ENCODE peak calls at places on chromosome 1, in nine cellular contexts. L, O, Y, U, E, R, F, X and N are unnamed samples.

GRCh38 chr1:53278294-53278693 is 40.0 kb upstream of the MAGOH start:
- DNase-seq in L (peak; percentile 76), O (peak; percentile 78), Y (no peak), U (peak; percentile 52), E (peak; percentile 39), R (no peak), F (peak; percentile 52), X (peak; percentile 86), N (no peak)

GRCh38 chr1:228543396-228543795 is 56.2 kb downstream of the RNF187 start:
- DNase-seq in L (peak; percentile 22), O (no peak), Y (no peak), U (no peak), E (no peak), R (no peak), F (no peak), X (peak; percentile 35), N (peak; percentile 38)

GRCh38 chr1:91637539-91637994 is 136.9 kb downstream of the CDC7 start:
- DNase-seq in L (no peak), O (no peak), Y (peak; percentile 83), U (no peak), E (no peak), R (peak; percentile 23), F (no peak), X (no peak), N (no peak)

GRCh38 chr1:44820328-44820944 is 12.1 kb downstream of the BTBD19 start:
- DNase-seq in L (no peak), O (no peak), Y (no peak), U (no peak), E (no peak), R (no peak), F (no peak), X (no peak), N (no peak)

GRCh38 chr1:200143347-200143746 is 115.8 kb downstream of the NR5A2 start:
- DNase-seq in L (no peak), O (no peak), Y (no peak), U (no peak), E (no peak), R (no peak), F (no peak), X (no peak), N (no peak)

GRCh38 chr1:3604468-3604974 is 6.8 kb downstream of the MEGF6 start:
- DNase-seq in L (no peak), O (no peak), Y (no peak), U (no peak), E (no peak), R (peak; percentile 69), F (no peak), X (no peak), N (no peak)

GRCh38 chr1:43232071-43232470 is 37.7 kb upstream of the TMEM125 start:
- DNase-seq in L (no peak), O (no peak), Y (peak; percentile 62), U (no peak), E (no peak), R (peak; percentile 52), F (no peak), X (no peak), N (no peak)

GRCh38 chr1:166080965-166081870 is 85.6 kb downstream of the FAM78B start:
- DNase-seq in L (no peak), O (no peak), Y (no peak), U (no peak), E (no peak), R (no peak), F (no peak), X (no peak), N (no peak)

GRCh38 chr1:154608522-154609294 is 722 bp upstream of the ADAR start:
- DNase-seq in L (no peak), O (peak; percentile 26), Y (no peak), U (peak; percentile 27), E (peak; percentile 75), R (peak; percentile 90), F (peak; percentile 52), X (peak; percentile 60), N (no peak)

GRCh38 chr1:112575154-112575804 is 43.7 kb downstream of the ST7L start:
- DNase-seq in L (no peak), O (no peak), Y (no peak), U (no peak), E (no peak), R (no peak), F (peak; percentile 42), X (no peak), N (no peak)

GRCh38 chr1:169015464-169015863 is 91.0 kb upstream of the ATP1B1 start:
- DNase-seq in L (no peak), O (no peak), Y (no peak), U (no peak), E (no peak), R (no peak), F (no peak), X (no peak), N (no peak)
- H3K4me1 ChIP-seq in L (no peaks in the 10 kb centered on the region), O (peaks cover 6% of the 10 kb centered on the region), Y (no peaks in the 10 kb centered on the region), U (no peaks in the 10 kb centered on the region), E (no peaks in the 10 kb centered on the region), R (no peaks in the 10 kb centered on the region), F (no peaks in the 10 kb centered on the region), X (no peaks in the 10 kb centered on the region), N (no peaks in the 10 kb centered on the region)

DNA sequence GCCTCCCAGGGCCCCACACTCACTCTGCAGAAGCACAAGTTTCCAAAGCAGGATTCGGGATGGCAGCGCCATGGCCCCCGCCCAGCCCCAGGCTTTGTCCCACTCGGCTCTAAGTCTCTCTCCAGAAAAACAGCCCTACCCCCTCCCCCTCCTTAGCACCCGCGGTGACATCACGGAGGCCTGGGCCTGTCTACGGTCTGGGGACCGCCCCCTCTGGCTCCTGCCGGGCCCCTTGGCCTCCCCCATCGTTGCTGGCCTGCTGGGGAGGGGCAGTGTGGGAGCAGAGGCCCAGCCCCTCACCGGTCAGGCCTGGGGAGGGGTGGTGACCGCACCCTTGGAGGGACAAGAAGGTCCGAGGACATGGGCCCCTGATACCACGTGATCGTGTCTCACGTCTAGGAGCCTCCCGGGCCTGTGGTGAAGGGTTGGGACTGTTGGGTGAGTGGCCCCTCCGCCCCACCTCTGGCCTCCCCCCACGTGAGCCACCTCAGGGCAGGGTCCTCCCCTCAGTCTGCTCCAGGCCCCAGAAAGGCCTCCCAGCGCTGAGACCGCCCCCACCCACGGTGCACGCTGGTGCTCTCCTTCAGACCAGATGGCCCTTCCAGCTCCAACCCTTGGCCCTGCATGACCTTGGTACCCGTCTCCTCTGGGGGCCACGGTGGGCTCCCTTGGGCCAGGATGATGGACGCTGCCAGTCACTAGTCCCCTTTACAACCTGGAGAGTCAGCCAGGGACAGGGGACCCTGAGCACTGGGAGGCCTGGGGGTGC is at the start of gene MXRA8:
- DNase-seq in L (peak; percentile 68), O (peak; percentile 28), Y (no peak), U (peak; percentile 80), E (no peak), R (peak; percentile 78), F (peak; percentile 36), X (no peak), N (peak; percentile 87)
- H3K4me1 ChIP-seq in L (peaks cover 30% of the 10 kb centered on the region), O (peaks cover 36% of the 10 kb centered on the region), Y (peaks cover 88% of the 10 kb centered on the region), U (peaks cover 66% of the 10 kb centered on the region), E (peaks cover 54% of the 10 kb centered on the region), R (peaks cover 3% of the 10 kb centered on the region), F (peaks cover 13% of the 10 kb centered on the region), X (no peaks in the 10 kb centered on the region), N (peaks cover 65% of the 10 kb centered on the region)

GRCh38 chr1:244768804-244769203 is 66.7 kb upstream of the COX20 start:
- DNase-seq in L (no peak), O (no peak), Y (no peak), U (no peak), E (no peak), R (peak; percentile 21), F (no peak), X (no peak), N (peak; percentile 34)
- H3K4me1 ChIP-seq in L (no peaks in the 10 kb centered on the region), O (no peaks in the 10 kb centered on the region), Y (no peaks in the 10 kb centered on the region), U (no peaks in the 10 kb centered on the region), E (no peaks in the 10 kb centered on the region), R (no peaks in the 10 kb centered on the region), F (no peaks in the 10 kb centered on the region), X (no peaks in the 10 kb centered on the region), N (no peaks in the 10 kb centered on the region)

DNA sequence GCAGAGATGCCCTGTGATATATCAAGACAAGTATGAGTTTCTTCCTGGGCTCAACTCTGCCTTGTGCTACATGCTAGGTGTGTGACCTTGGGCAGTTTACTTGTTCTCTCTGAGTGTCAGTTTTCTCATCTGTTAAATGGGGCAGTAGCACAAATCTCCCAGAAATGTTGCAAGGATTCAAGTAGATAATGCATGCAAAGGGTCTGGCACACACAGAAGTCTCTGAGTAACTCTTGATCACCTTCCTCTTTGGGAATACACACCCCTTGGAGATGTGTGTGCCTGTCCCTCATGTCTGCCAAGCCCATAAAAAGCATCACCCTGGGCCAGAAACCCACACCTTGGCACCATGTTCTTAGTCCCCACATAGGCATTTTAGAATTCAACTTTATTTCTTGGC is 118.3 kb upstream of the IPO9 start:
- DNase-seq in L (no peak), O (no peak), Y (no peak), U (no peak), E (no peak), R (no peak), F (no peak), X (no peak), N (no peak)
- H3K4me1 ChIP-seq in L (peaks cover 52% of the 10 kb centered on the region), O (no peaks in the 10 kb centered on the region), Y (peaks cover 83% of the 10 kb centered on the region), U (peaks cover 83% of the 10 kb centered on the region), E (peaks cover 29% of the 10 kb centered on the region), R (no peaks in the 10 kb centered on the region), F (peaks cover 7% of the 10 kb centered on the region), X (peaks cover 20% of the 10 kb centered on the region), N (peaks cover 53% of the 10 kb centered on the region)

GRCh38 chr1:29859126-29859525 is 622.8 kb downstream of the PTPRU start:
- DNase-seq in L (no peak), O (no peak), Y (no peak), U (no peak), E (no peak), R (no peak), F (no peak), X (no peak), N (no peak)

GRCh38 chr1:29858646-29859045 is 622.3 kb downstream of the PTPRU start:
- DNase-seq in L (no peak), O (no peak), Y (no peak), U (no peak), E (no peak), R (no peak), F (no peak), X (no peak), N (no peak)

GRCh38 chr1:29854700-29855276 is 618.5 kb downstream of the PTPRU start:
- DNase-seq in L (no peak), O (no peak), Y (no peak), U (no peak), E (no peak), R (no peak), F (no peak), X (no peak), N (no peak)

GRCh38 chr1:29855761-29856160 is 619.4 kb downstream of the PTPRU start:
- DNase-seq in L (no peak), O (no peak), Y (no peak), U (no peak), E (no peak), R (no peak), F (no peak), X (no peak), N (no peak)

DNA sequence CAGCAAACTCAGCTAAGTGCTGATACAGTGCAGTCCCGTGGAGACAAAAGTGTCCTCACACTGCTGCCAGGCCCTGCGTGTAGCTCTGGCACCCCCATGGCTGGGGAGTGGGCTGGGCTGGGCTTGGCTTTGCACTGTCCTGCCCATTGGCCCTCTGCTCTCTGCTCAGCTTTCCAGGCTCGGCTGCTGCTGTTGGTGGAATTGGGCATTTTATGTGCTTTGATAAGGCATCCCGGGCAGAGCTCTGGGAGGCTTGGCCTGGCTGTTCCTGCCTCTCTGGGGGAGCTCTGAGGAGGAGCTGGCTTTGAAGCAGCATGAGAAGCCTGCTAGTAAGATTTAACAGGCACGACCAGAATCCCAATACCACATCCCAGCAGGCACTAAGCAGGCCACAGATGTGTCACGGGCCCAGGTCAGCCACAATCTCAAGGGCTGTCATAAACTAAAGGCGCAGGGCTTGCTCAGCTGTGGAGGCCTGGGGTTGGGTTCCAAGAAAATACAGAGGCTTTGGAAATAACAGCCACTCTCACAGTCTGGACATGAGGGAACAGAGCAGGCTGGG is 620.4 kb downstream of the PTPRU start:
- DNase-seq in L (no peak), O (no peak), Y (no peak), U (no peak), E (no peak), R (no peak), F (no peak), X (no peak), N (no peak)
- H3K4me1 ChIP-seq in L (no peaks in the 10 kb centered on the region), O (no peaks in the 10 kb centered on the region), Y (no peaks in the 10 kb centered on the region), U (peaks cover 35% of the 10 kb centered on the region), E (peaks cover 2% of the 10 kb centered on the region), R (peaks cover 6% of the 10 kb centered on the region), F (no peaks in the 10 kb centered on the region), X (no peaks in the 10 kb centered on the region), N (no peaks in the 10 kb centered on the region)